ENCODE peak calls at places on chromosome 5, in eight cellular contexts. One of them, this sample, is unnamed.

GRCh38 chr5:91219141-91219802 is 163.8 kb downstream of the ARRDC3 start:
- DNase-seq in left colon: peak
- DNase-seq in activated CD4-positive, alpha-beta T cell treated with anti-CD3 and anti-CD28 coated beads, Interleukin-2, amount 50 U/mL, for 4 hours: no peak
- DNase-seq in stimulated activated CD4-positive, alpha-beta T cell treated with anti-CD3 and anti-CD28 coated beads, TNF-alpha, amount 100 ng/mL, for 24 hours: no peak
- DNase-seq in natural killer cell: no peak
- DNase-seq in neural progenitor cell: no peak
- DNase-seq in Calu3: peak
- DNase-seq in NCI-H774: no peak
- DNase-seq in this sample: no peak

GRCh38 chr5:168114444-168115017 is 176.9 kb upstream of the WWC1 start:
- DNase-seq in left colon: peak
- DNase-seq in activated CD4-positive, alpha-beta T cell treated with anti-CD3 and anti-CD28 coated beads, Interleukin-2, amount 50 U/mL, for 4 hours: peak
- DNase-seq in stimulated activated CD4-positive, alpha-beta T cell treated with anti-CD3 and anti-CD28 coated beads, TNF-alpha, amount 100 ng/mL, for 24 hours: no peak
- DNase-seq in natural killer cell: peak
- DNase-seq in neural progenitor cell: peak
- DNase-seq in Calu3: peak
- DNase-seq in NCI-H774: peak
- DNase-seq in this sample: no peak

GRCh38 chr5:76667495-76667894 is 44.3 kb upstream of the F2RL2 start:
- DNase-seq in left colon: no peak
- DNase-seq in activated CD4-positive, alpha-beta T cell treated with anti-CD3 and anti-CD28 coated beads, Interleukin-2, amount 50 U/mL, for 4 hours: no peak
- DNase-seq in stimulated activated CD4-positive, alpha-beta T cell treated with anti-CD3 and anti-CD28 coated beads, TNF-alpha, amount 100 ng/mL, for 24 hours: no peak
- DNase-seq in natural killer cell: no peak
- DNase-seq in neural progenitor cell: no peak
- DNase-seq in Calu3: no peak
- DNase-seq in NCI-H774: no peak
- DNase-seq in this sample: no peak

GRCh38 chr5:97096096-97096648 is 46.2 kb downstream of the LIX1 start:
- DNase-seq in left colon: no peak
- DNase-seq in activated CD4-positive, alpha-beta T cell treated with anti-CD3 and anti-CD28 coated beads, Interleukin-2, amount 50 U/mL, for 4 hours: no peak
- DNase-seq in stimulated activated CD4-positive, alpha-beta T cell treated with anti-CD3 and anti-CD28 coated beads, TNF-alpha, amount 100 ng/mL, for 24 hours: no peak
- DNase-seq in natural killer cell: no peak
- DNase-seq in neural progenitor cell: no peak
- DNase-seq in Calu3: no peak
- DNase-seq in NCI-H774: no peak
- DNase-seq in this sample: no peak

GRCh38 chr5:158755221-158755620 is 344.5 kb downstream of the EBF1 start:
- DNase-seq in left colon: no peak
- DNase-seq in activated CD4-positive, alpha-beta T cell treated with anti-CD3 and anti-CD28 coated beads, Interleukin-2, amount 50 U/mL, for 4 hours: no peak
- DNase-seq in stimulated activated CD4-positive, alpha-beta T cell treated with anti-CD3 and anti-CD28 coated beads, TNF-alpha, amount 100 ng/mL, for 24 hours: no peak
- DNase-seq in natural killer cell: no peak
- DNase-seq in neural progenitor cell: no peak
- DNase-seq in Calu3: no peak
- DNase-seq in NCI-H774: no peak
- DNase-seq in this sample: no peak

GRCh38 chr5:109003928-109004327 is 256.2 kb downstream of the FER start:
- DNase-seq in left colon: no peak
- DNase-seq in activated CD4-positive, alpha-beta T cell treated with anti-CD3 and anti-CD28 coated beads, Interleukin-2, amount 50 U/mL, for 4 hours: no peak
- DNase-seq in stimulated activated CD4-positive, alpha-beta T cell treated with anti-CD3 and anti-CD28 coated beads, TNF-alpha, amount 100 ng/mL, for 24 hours: no peak
- DNase-seq in natural killer cell: no peak
- DNase-seq in neural progenitor cell: no peak
- DNase-seq in Calu3: no peak
- DNase-seq in NCI-H774: no peak
- DNase-seq in this sample: no peak

GRCh38 chr5:154047324-154047723 is 8.6 kb downstream of the MFAP3 start:
- DNase-seq in left colon: no peak
- DNase-seq in activated CD4-positive, alpha-beta T cell treated with anti-CD3 and anti-CD28 coated beads, Interleukin-2, amount 50 U/mL, for 4 hours: no peak
- DNase-seq in stimulated activated CD4-positive, alpha-beta T cell treated with anti-CD3 and anti-CD28 coated beads, TNF-alpha, amount 100 ng/mL, for 24 hours: no peak
- DNase-seq in natural killer cell: no peak
- DNase-seq in neural progenitor cell: no peak
- DNase-seq in Calu3: no peak
- DNase-seq in NCI-H774: no peak
- DNase-seq in this sample: no peak

GRCh38 chr5:1470762-1471211 is 25.5 kb upstream of the SLC6A3 start:
- DNase-seq in left colon: no peak
- DNase-seq in activated CD4-positive, alpha-beta T cell treated with anti-CD3 and anti-CD28 coated beads, Interleukin-2, amount 50 U/mL, for 4 hours: no peak
- DNase-seq in stimulated activated CD4-positive, alpha-beta T cell treated with anti-CD3 and anti-CD28 coated beads, TNF-alpha, amount 100 ng/mL, for 24 hours: no peak
- DNase-seq in natural killer cell: no peak
- DNase-seq in neural progenitor cell: no peak
- DNase-seq in Calu3: no peak
- DNase-seq in NCI-H774: no peak
- DNase-seq in this sample: no peak

GRCh38 chr5:108102463-108102862 is 279.4 kb downstream of the FBXL17 start:
- DNase-seq in left colon: no peak
- DNase-seq in activated CD4-positive, alpha-beta T cell treated with anti-CD3 and anti-CD28 coated beads, Interleukin-2, amount 50 U/mL, for 4 hours: no peak
- DNase-seq in stimulated activated CD4-positive, alpha-beta T cell treated with anti-CD3 and anti-CD28 coated beads, TNF-alpha, amount 100 ng/mL, for 24 hours: no peak
- DNase-seq in natural killer cell: no peak
- DNase-seq in neural progenitor cell: no peak
- DNase-seq in Calu3: peak
- DNase-seq in NCI-H774: no peak
- DNase-seq in this sample: no peak

This sample was measured in activated B cell treated with CpG ODN at 0.5 μM for 24 hours.